ENCODE peak calls at places on chromosomes 16 and 17, in five cellular contexts. One of them, this sample, is unnamed.
A peak's percentile ranks its signal among the peaks of the same experiment; 100 is the strongest.

GRCh38 chr16:78705694-78706093 is 606.2 kb downstream of the WWOX start:
- DNase-seq in stimulated activated CD4-positive, alpha-beta T cell treated with anti-CD3 and anti-CD28 coated beads, Interleukin-15, amount 100 ng/mL, for 1 hour: no peak
- DNase-seq in head of caudate nucleus: no peak
- DNase-seq in hypothalamus: no peak
- DNase-seq in A549: peak; percentile 74
- DNase-seq in this sample: no peak

GRCh38 chr16:66925322-66925840 is at the start of gene RRAD:
- DNase-seq in head of caudate nucleus: no peak
- DNase-seq in stimulated activated CD4-positive, alpha-beta T cell treated with anti-CD3 and anti-CD28 coated beads, Interleukin-15, amount 100 ng/mL, for 1 hour: no peak
- DNase-seq in hypothalamus: no peak
- DNase-seq in A549: no peak
- DNase-seq in this sample: peak; percentile 92

GRCh38 chr16:76360384-76360783 is 83.2 kb downstream of the CNTNAP4 start:
- DNase-seq in head of caudate nucleus: no peak
- DNase-seq in stimulated activated CD4-positive, alpha-beta T cell treated with anti-CD3 and anti-CD28 coated beads, Interleukin-15, amount 100 ng/mL, for 1 hour: no peak
- DNase-seq in hypothalamus: no peak
- DNase-seq in A549: no peak
- DNase-seq in this sample: no peak

GRCh38 chr16:22357635-22357971 is 16.8 kb downstream of the CDR2 start:
- DNase-seq in head of caudate nucleus: no peak
- DNase-seq in hypothalamus: no peak
- DNase-seq in stimulated activated CD4-positive, alpha-beta T cell treated with anti-CD3 and anti-CD28 coated beads, Interleukin-15, amount 100 ng/mL, for 1 hour: no peak
- DNase-seq in A549: no peak
- DNase-seq in this sample: no peak

GRCh38 chr16:72425571-72426341 is 253.8 kb upstream of the PMFBP1 start:
- DNase-seq in stimulated activated CD4-positive, alpha-beta T cell treated with anti-CD3 and anti-CD28 coated beads, Interleukin-15, amount 100 ng/mL, for 1 hour: no peak
- DNase-seq in A549: no peak
- DNase-seq in head of caudate nucleus: peak; percentile 67
- DNase-seq in hypothalamus: peak; percentile 82
- DNase-seq in this sample: no peak

GRCh38 chr16:84595052-84595481 is 22.8 kb downstream of the COTL1 start:
- DNase-seq in A549: no peak
- DNase-seq in head of caudate nucleus: no peak
- DNase-seq in hypothalamus: no peak
- DNase-seq in stimulated activated CD4-positive, alpha-beta T cell treated with anti-CD3 and anti-CD28 coated beads, Interleukin-15, amount 100 ng/mL, for 1 hour: no peak
- DNase-seq in this sample: no peak

GRCh38 chr16:88881090-88881580 is 14.7 kb upstream of the PABPN1L start:
- DNase-seq in hypothalamus: no peak
- DNase-seq in stimulated activated CD4-positive, alpha-beta T cell treated with anti-CD3 and anti-CD28 coated beads, Interleukin-15, amount 100 ng/mL, for 1 hour: no peak
- DNase-seq in A549: no peak
- DNase-seq in head of caudate nucleus: no peak
- DNase-seq in this sample: no peak

GRCh38 chr17:15119928-15120327 is 145.2 kb downstream of the PMP22 start:
- DNase-seq in hypothalamus: no peak
- DNase-seq in head of caudate nucleus: no peak
- DNase-seq in stimulated activated CD4-positive, alpha-beta T cell treated with anti-CD3 and anti-CD28 coated beads, Interleukin-15, amount 100 ng/mL, for 1 hour: no peak
- DNase-seq in A549: no peak
- DNase-seq in this sample: no peak

GRCh38 chr16:46803373-46803772 is 27.6 kb downstream of the C16orf87 start:
- DNase-seq in stimulated activated CD4-positive, alpha-beta T cell treated with anti-CD3 and anti-CD28 coated beads, Interleukin-15, amount 100 ng/mL, for 1 hour: no peak
- DNase-seq in hypothalamus: no peak
- DNase-seq in A549: no peak
- DNase-seq in head of caudate nucleus: no peak
- DNase-seq in this sample: no peak

GRCh38 chr16:53991181-53992056 is 287.5 kb downstream of the FTO start:
- DNase-seq in hypothalamus: no peak
- DNase-seq in A549: no peak
- DNase-seq in head of caudate nucleus: no peak
- DNase-seq in stimulated activated CD4-positive, alpha-beta T cell treated with anti-CD3 and anti-CD28 coated beads, Interleukin-15, amount 100 ng/mL, for 1 hour: no peak
- DNase-seq in this sample: no peak

GRCh38 chr17:79833744-79834574 is 5.3 kb downstream of the CBX4 start:
- DNase-seq in head of caudate nucleus: no peak
- DNase-seq in stimulated activated CD4-positive, alpha-beta T cell treated with anti-CD3 and anti-CD28 coated beads, Interleukin-15, amount 100 ng/mL, for 1 hour: no peak
- DNase-seq in hypothalamus: no peak
- DNase-seq in A549: no peak
- DNase-seq in this sample: no peak

GRCh38 chr17:28018439-28019070 is 23.9 kb upstream of the NLK start:
- DNase-seq in stimulated activated CD4-positive, alpha-beta T cell treated with anti-CD3 and anti-CD28 coated beads, Interleukin-15, amount 100 ng/mL, for 1 hour: no peak
- DNase-seq in A549: peak; percentile 8
- DNase-seq in hypothalamus: no peak
- DNase-seq in head of caudate nucleus: no peak
- DNase-seq in this sample: no peak

GRCh38 chr17:17951524-17951923 is 20.7 kb downstream of the TOM1L2 start:
- DNase-seq in head of caudate nucleus: no peak
- DNase-seq in stimulated activated CD4-positive, alpha-beta T cell treated with anti-CD3 and anti-CD28 coated beads, Interleukin-15, amount 100 ng/mL, for 1 hour: no peak
- DNase-seq in A549: no peak
- DNase-seq in hypothalamus: no peak
- DNase-seq in this sample: no peak

GRCh38 chr16:1010815-1011214 is 29.2 kb downstream of the SOX8 start:
- DNase-seq in stimulated activated CD4-positive, alpha-beta T cell treated with anti-CD3 and anti-CD28 coated beads, Interleukin-15, amount 100 ng/mL, for 1 hour: no peak
- DNase-seq in hypothalamus: no peak
- DNase-seq in A549: no peak
- DNase-seq in head of caudate nucleus: no peak
- DNase-seq in this sample: no peak

GRCh38 chr17:8059131-8059530 is 20.3 kb downstream of the ALOX15B start:
- DNase-seq in head of caudate nucleus: no peak
- DNase-seq in stimulated activated CD4-positive, alpha-beta T cell treated with anti-CD3 and anti-CD28 coated beads, Interleukin-15, amount 100 ng/mL, for 1 hour: no peak
- DNase-seq in A549: no peak
- DNase-seq in hypothalamus: no peak
- DNase-seq in this sample: no peak

GRCh38 chr16:75262104-75262799 is 10.8 kb upstream of the BCAR1 start:
- DNase-seq in hypothalamus: no peak
- DNase-seq in stimulated activated CD4-positive, alpha-beta T cell treated with anti-CD3 and anti-CD28 coated beads, Interleukin-15, amount 100 ng/mL, for 1 hour: no peak
- DNase-seq in A549: no peak
- DNase-seq in head of caudate nucleus: no peak
- DNase-seq in this sample: no peak

GRCh38 chr16:55370762-55371482 is 46.9 kb downstream of the IRX6 start:
- DNase-seq in head of caudate nucleus: peak; percentile 77
- DNase-seq in stimulated activated CD4-positive, alpha-beta T cell treated with anti-CD3 and anti-CD28 coated beads, Interleukin-15, amount 100 ng/mL, for 1 hour: no peak
- DNase-seq in hypothalamus: peak; percentile 81
- DNase-seq in A549: peak; percentile 32
- DNase-seq in this sample: peak; percentile 79

GRCh38 chr17:42329025-42329976 is 41.0 kb downstream of the STAT5A start:
- DNase-seq in A549: peak; percentile 95
- DNase-seq in stimulated activated CD4-positive, alpha-beta T cell treated with anti-CD3 and anti-CD28 coated beads, Interleukin-15, amount 100 ng/mL, for 1 hour: no peak
- DNase-seq in hypothalamus: no peak
- DNase-seq in head of caudate nucleus: no peak
- DNase-seq in this sample: no peak

GRCh38 chr17:50047488-50048126 is 8.3 kb upstream of the ITGA3 start:
- DNase-seq in hypothalamus: no peak
- DNase-seq in head of caudate nucleus: no peak
- DNase-seq in A549: peak; percentile 49
- DNase-seq in stimulated activated CD4-positive, alpha-beta T cell treated with anti-CD3 and anti-CD28 coated beads, Interleukin-15, amount 100 ng/mL, for 1 hour: no peak
- DNase-seq in this sample: no peak

GRCh38 chr16:831571-832443 is 31.3 kb upstream of the GNG13 start:
- DNase-seq in stimulated activated CD4-positive, alpha-beta T cell treated with anti-CD3 and anti-CD28 coated beads, Interleukin-15, amount 100 ng/mL, for 1 hour: no peak
- DNase-seq in A549: no peak
- DNase-seq in hypothalamus: no peak
- DNase-seq in head of caudate nucleus: no peak
- DNase-seq in this sample: no peak

GRCh38 chr16:85655216-85656129 is 33.3 kb downstream of the GINS2 start:
- DNase-seq in stimulated activated CD4-positive, alpha-beta T cell treated with anti-CD3 and anti-CD28 coated beads, Interleukin-15, amount 100 ng/mL, for 1 hour: no peak
- DNase-seq in head of caudate nucleus: no peak
- DNase-seq in hypothalamus: no peak
- DNase-seq in A549: no peak
- DNase-seq in this sample: no peak

GRCh38 chr17:29504711-29505110 is 62.1 kb downstream of the ABHD15 start:
- DNase-seq in hypothalamus: no peak
- DNase-seq in head of caudate nucleus: no peak
- DNase-seq in stimulated activated CD4-positive, alpha-beta T cell treated with anti-CD3 and anti-CD28 coated beads, Interleukin-15, amount 100 ng/mL, for 1 hour: no peak
- DNase-seq in A549: no peak
- DNase-seq in this sample: no peak

GRCh38 chr17:79984877-79985276 is 50.8 kb downstream of the TBC1D16 start:
- DNase-seq in head of caudate nucleus: no peak
- DNase-seq in hypothalamus: no peak
- DNase-seq in stimulated activated CD4-positive, alpha-beta T cell treated with anti-CD3 and anti-CD28 coated beads, Interleukin-15, amount 100 ng/mL, for 1 hour: no peak
- DNase-seq in A549: no peak
- DNase-seq in this sample: no peak

GRCh38 chr17:81711814-81712467 is at the start of gene SLC25A10:
- DNase-seq in head of caudate nucleus: peak; percentile 40
- DNase-seq in stimulated activated CD4-positive, alpha-beta T cell treated with anti-CD3 and anti-CD28 coated beads, Interleukin-15, amount 100 ng/mL, for 1 hour: peak; percentile 59
- DNase-seq in A549: peak; percentile 87
- DNase-seq in hypothalamus: peak; percentile 64
- DNase-seq in this sample: peak; percentile 53

GRCh38 chr16:47136101-47136820 is 7.5 kb downstream of the NETO2 start:
- DNase-seq in A549: peak; percentile 25
- DNase-seq in head of caudate nucleus: no peak
- DNase-seq in hypothalamus: no peak
- DNase-seq in stimulated activated CD4-positive, alpha-beta T cell treated with anti-CD3 and anti-CD28 coated beads, Interleukin-15, amount 100 ng/mL, for 1 hour: no peak
- DNase-seq in this sample: no peak

GRCh38 chr16:4982056-4982867 is 24.1 kb downstream of the SEC14L5 start:
- DNase-seq in stimulated activated CD4-positive, alpha-beta T cell treated with anti-CD3 and anti-CD28 coated beads, Interleukin-15, amount 100 ng/mL, for 1 hour: no peak
- DNase-seq in head of caudate nucleus: no peak
- DNase-seq in A549: no peak
- DNase-seq in hypothalamus: no peak
- DNase-seq in this sample: no peak

GRCh38 chr16:54318941-54319340 is 32.4 kb upstream of the IRX3 start:
- DNase-seq in head of caudate nucleus: no peak
- DNase-seq in stimulated activated CD4-positive, alpha-beta T cell treated with anti-CD3 and anti-CD28 coated beads, Interleukin-15, amount 100 ng/mL, for 1 hour: no peak
- DNase-seq in hypothalamus: no peak
- DNase-seq in A549: no peak
- DNase-seq in this sample: no peak

GRCh38 chr17:42484304-42484703 is 25.6 kb downstream of the ATP6V0A1 start:
- DNase-seq in head of caudate nucleus: no peak
- DNase-seq in A549: no peak
- DNase-seq in hypothalamus: no peak
- DNase-seq in stimulated activated CD4-positive, alpha-beta T cell treated with anti-CD3 and anti-CD28 coated beads, Interleukin-15, amount 100 ng/mL, for 1 hour: peak; percentile 36
- DNase-seq in this sample: no peak

GRCh38 chr16:35795361-35796029 is 2336.1 kb downstream of the TP53TG3F start:
- DNase-seq in A549: no peak
- DNase-seq in stimulated activated CD4-positive, alpha-beta T cell treated with anti-CD3 and anti-CD28 coated beads, Interleukin-15, amount 100 ng/mL, for 1 hour: no peak
- DNase-seq in head of caudate nucleus: no peak
- DNase-seq in hypothalamus: no peak
- DNase-seq in this sample: no peak

GRCh38 chr17:11612956-11613355 is 14.7 kb downstream of the DNAH9 start:
- DNase-seq in hypothalamus: no peak
- DNase-seq in head of caudate nucleus: no peak
- DNase-seq in A549: no peak
- DNase-seq in stimulated activated CD4-positive, alpha-beta T cell treated with anti-CD3 and anti-CD28 coated beads, Interleukin-15, amount 100 ng/mL, for 1 hour: no peak
- DNase-seq in this sample: no peak

GRCh38 chr17:45371414-45372324 is 54.8 kb upstream of the MAP3K14 start:
- DNase-seq in hypothalamus: peak; percentile 56
- DNase-seq in head of caudate nucleus: no peak
- DNase-seq in A549: peak; percentile 98
- DNase-seq in stimulated activated CD4-positive, alpha-beta T cell treated with anti-CD3 and anti-CD28 coated beads, Interleukin-15, amount 100 ng/mL, for 1 hour: no peak
- DNase-seq in this sample: peak; percentile 61

GRCh38 chr17:36791150-36791653 is 146.1 kb upstream of the LHX1 start:
- DNase-seq in stimulated activated CD4-positive, alpha-beta T cell treated with anti-CD3 and anti-CD28 coated beads, Interleukin-15, amount 100 ng/mL, for 1 hour: no peak
- DNase-seq in head of caudate nucleus: no peak
- DNase-seq in hypothalamus: no peak
- DNase-seq in A549: no peak
- DNase-seq in this sample: no peak

GRCh38 chr17:37643829-37644228 is 583 bp upstream of the DDX52 start:
- DNase-seq in hypothalamus: no peak
- DNase-seq in stimulated activated CD4-positive, alpha-beta T cell treated with anti-CD3 and anti-CD28 coated beads, Interleukin-15, amount 100 ng/mL, for 1 hour: no peak
- DNase-seq in head of caudate nucleus: no peak
- DNase-seq in A549: peak; percentile 25
- DNase-seq in this sample: no peak